ENCODE peak calls at places on chromosomes 16 and 17, in seven cellular contexts. One of them, this sample, is unnamed.

GRCh38 chr16:85123891-85124635 is 11.8 kb upstream of the CIBAR2 start:
- DNase-seq in body of pancreas: peak; percentile 26
- DNase-seq in AG09309: peak; percentile 48
- DNase-seq in CD4-positive, alpha-beta T cell: no peak
- DNase-seq in omental fat pad: no peak
- DNase-seq in cardiac fibroblast: peak; percentile 91
- DNase-seq in HFFc6: peak; percentile 94
- DNase-seq in this sample: no peak

GRCh38 chr17:61425682-61426481 is 26.2 kb downstream of the TBX2 start:
- DNase-seq in CD4-positive, alpha-beta T cell: no peak
- DNase-seq in AG09309: no peak
- DNase-seq in body of pancreas: no peak
- DNase-seq in cardiac fibroblast: no peak
- DNase-seq in HFFc6: no peak
- DNase-seq in omental fat pad: no peak
- DNase-seq in this sample: no peak

GRCh38 chr17:33267279-33267790 is 25.8 kb downstream of the ASIC2 start:
- DNase-seq in omental fat pad: no peak
- DNase-seq in cardiac fibroblast: peak; percentile 91
- DNase-seq in body of pancreas: no peak
- DNase-seq in CD4-positive, alpha-beta T cell: no peak
- DNase-seq in HFFc6: peak; percentile 87
- DNase-seq in AG09309: no peak
- DNase-seq in this sample: no peak

GRCh38 chr17:45276031-45276430 is 14.1 kb upstream of the SPATA32 start:
- DNase-seq in CD4-positive, alpha-beta T cell: no peak
- DNase-seq in AG09309: no peak
- DNase-seq in omental fat pad: no peak
- DNase-seq in body of pancreas: no peak
- DNase-seq in cardiac fibroblast: no peak
- DNase-seq in HFFc6: no peak
- DNase-seq in this sample: no peak

GRCh38 chr17:20203761-20204263 is 194.7 kb downstream of the SPECC1 start:
- DNase-seq in body of pancreas: no peak
- DNase-seq in AG09309: no peak
- DNase-seq in HFFc6: no peak
- DNase-seq in omental fat pad: no peak
- DNase-seq in cardiac fibroblast: peak; percentile 55
- DNase-seq in CD4-positive, alpha-beta T cell: no peak
- DNase-seq in this sample: no peak

GRCh38 chr16:2267913-2268666 is at the start of gene RNPS1:
- DNase-seq in HFFc6: peak; percentile 91
- DNase-seq in CD4-positive, alpha-beta T cell: peak; percentile 94
- DNase-seq in omental fat pad: peak; percentile 88
- DNase-seq in cardiac fibroblast: peak; percentile 97
- DNase-seq in AG09309: peak; percentile 63
- DNase-seq in body of pancreas: peak; percentile 97
- DNase-seq in this sample: peak; percentile 97

GRCh38 chr16:11386791-11387546 is 41.7 kb downstream of the RMI2 start:
- DNase-seq in AG09309: no peak
- DNase-seq in HFFc6: no peak
- DNase-seq in omental fat pad: no peak
- DNase-seq in CD4-positive, alpha-beta T cell: no peak
- DNase-seq in body of pancreas: no peak
- DNase-seq in cardiac fibroblast: peak; percentile 29
- DNase-seq in this sample: no peak

GRCh38 chr17:20721151-20721550 is 141.6 kb downstream of the CDRT15L2 start:
- DNase-seq in AG09309: no peak
- DNase-seq in cardiac fibroblast: peak; percentile 2
- DNase-seq in body of pancreas: no peak
- DNase-seq in CD4-positive, alpha-beta T cell: no peak
- DNase-seq in omental fat pad: no peak
- DNase-seq in HFFc6: no peak
- DNase-seq in this sample: no peak

GRCh38 chr16:70582280-70582978 is 58.8 kb downstream of the SF3B3 start:
- DNase-seq in cardiac fibroblast: no peak
- DNase-seq in CD4-positive, alpha-beta T cell: no peak
- DNase-seq in AG09309: no peak
- DNase-seq in HFFc6: no peak
- DNase-seq in body of pancreas: no peak
- DNase-seq in omental fat pad: no peak
- DNase-seq in this sample: peak; percentile 25

GRCh38 chr16:81552743-81553079 is 108.1 kb downstream of the CMIP start:
- DNase-seq in AG09309: no peak
- DNase-seq in body of pancreas: no peak
- DNase-seq in cardiac fibroblast: no peak
- DNase-seq in omental fat pad: no peak
- DNase-seq in CD4-positive, alpha-beta T cell: no peak
- DNase-seq in HFFc6: no peak
- DNase-seq in this sample: no peak
- TF ChIP-seq CTCF in AG09309: no peak
- TF ChIP-seq CTCF in body of pancreas: no peak
- TF ChIP-seq CTCF in cardiac fibroblast: no peak
- TF ChIP-seq CTCF in omental fat pad: no peak
- TF ChIP-seq CTCF in CD4-positive, alpha-beta T cell: no peak
- TF ChIP-seq CTCF in HFFc6: no peak
- TF ChIP-seq CTCF in this sample: no peak

GRCh38 chr16:745739-746138 is 4.9 kb upstream of the CIAO3 start:
- DNase-seq in omental fat pad: no peak
- DNase-seq in AG09309: no peak
- DNase-seq in body of pancreas: no peak
- DNase-seq in HFFc6: no peak
- DNase-seq in cardiac fibroblast: no peak
- DNase-seq in CD4-positive, alpha-beta T cell: no peak
- DNase-seq in this sample: peak; percentile 49
- TF ChIP-seq CTCF in omental fat pad: no peak
- TF ChIP-seq CTCF in AG09309: peak; percentile 32
- TF ChIP-seq CTCF in body of pancreas: peak; percentile 11
- TF ChIP-seq CTCF in HFFc6: peak; percentile 65
- TF ChIP-seq CTCF in cardiac fibroblast: peak; percentile 20
- TF ChIP-seq CTCF in CD4-positive, alpha-beta T cell: no peak
- TF ChIP-seq CTCF in this sample: no peak

GRCh38 chr17:5500804-5501391 is 14.5 kb downstream of the MIS12 start:
- DNase-seq in cardiac fibroblast: peak; percentile 50
- DNase-seq in body of pancreas: peak; percentile 44
- DNase-seq in omental fat pad: no peak
- DNase-seq in CD4-positive, alpha-beta T cell: peak; percentile 67
- DNase-seq in AG09309: peak; percentile 50
- DNase-seq in HFFc6: peak; percentile 81
- DNase-seq in this sample: peak; percentile 85
- TF ChIP-seq CTCF in cardiac fibroblast: no peak
- TF ChIP-seq CTCF in body of pancreas: no peak
- TF ChIP-seq CTCF in omental fat pad: no peak
- TF ChIP-seq CTCF in CD4-positive, alpha-beta T cell: no peak
- TF ChIP-seq CTCF in AG09309: no peak
- TF ChIP-seq CTCF in HFFc6: no peak
- TF ChIP-seq CTCF in this sample: no peak

GRCh38 chr17:8988263-8988662 is 22.8 kb upstream of the PIK3R5 start:
- DNase-seq in HFFc6: no peak
- DNase-seq in AG09309: no peak
- DNase-seq in body of pancreas: no peak
- DNase-seq in omental fat pad: no peak
- DNase-seq in cardiac fibroblast: no peak
- DNase-seq in CD4-positive, alpha-beta T cell: no peak
- DNase-seq in this sample: no peak

GRCh38 chr17:8991514-8992285 is 26.2 kb upstream of the PIK3R5 start:
- DNase-seq in omental fat pad: peak; percentile 52
- DNase-seq in CD4-positive, alpha-beta T cell: peak; percentile 48
- DNase-seq in cardiac fibroblast: peak; percentile 77
- DNase-seq in AG09309: no peak
- DNase-seq in HFFc6: peak; percentile 42
- DNase-seq in body of pancreas: peak; percentile 71
- DNase-seq in this sample: peak; percentile 82

GRCh38 chr17:8985054-8985701 is 19.7 kb upstream of the PIK3R5 start:
- DNase-seq in HFFc6: no peak
- DNase-seq in CD4-positive, alpha-beta T cell: no peak
- DNase-seq in omental fat pad: no peak
- DNase-seq in cardiac fibroblast: no peak
- DNase-seq in body of pancreas: no peak
- DNase-seq in AG09309: no peak
- DNase-seq in this sample: peak; percentile 45

GRCh38 chr17:8981443-8981842 is 15.9 kb upstream of the PIK3R5 start:
- DNase-seq in omental fat pad: no peak
- DNase-seq in body of pancreas: no peak
- DNase-seq in cardiac fibroblast: no peak
- DNase-seq in CD4-positive, alpha-beta T cell: no peak
- DNase-seq in AG09309: no peak
- DNase-seq in HFFc6: no peak
- DNase-seq in this sample: no peak

GRCh38 chr17:8986295-8986694 is 20.8 kb upstream of the PIK3R5 start:
- DNase-seq in CD4-positive, alpha-beta T cell: no peak
- DNase-seq in omental fat pad: no peak
- DNase-seq in HFFc6: no peak
- DNase-seq in cardiac fibroblast: no peak
- DNase-seq in body of pancreas: no peak
- DNase-seq in AG09309: no peak
- DNase-seq in this sample: no peak
- TF ChIP-seq CTCF in CD4-positive, alpha-beta T cell: peak; percentile 33
- TF ChIP-seq CTCF in omental fat pad: no peak
- TF ChIP-seq CTCF in HFFc6: peak; percentile 22
- TF ChIP-seq CTCF in cardiac fibroblast: no peak
- TF ChIP-seq CTCF in body of pancreas: no peak
- TF ChIP-seq CTCF in AG09309: no peak
- TF ChIP-seq CTCF in this sample: no peak

DNA sequence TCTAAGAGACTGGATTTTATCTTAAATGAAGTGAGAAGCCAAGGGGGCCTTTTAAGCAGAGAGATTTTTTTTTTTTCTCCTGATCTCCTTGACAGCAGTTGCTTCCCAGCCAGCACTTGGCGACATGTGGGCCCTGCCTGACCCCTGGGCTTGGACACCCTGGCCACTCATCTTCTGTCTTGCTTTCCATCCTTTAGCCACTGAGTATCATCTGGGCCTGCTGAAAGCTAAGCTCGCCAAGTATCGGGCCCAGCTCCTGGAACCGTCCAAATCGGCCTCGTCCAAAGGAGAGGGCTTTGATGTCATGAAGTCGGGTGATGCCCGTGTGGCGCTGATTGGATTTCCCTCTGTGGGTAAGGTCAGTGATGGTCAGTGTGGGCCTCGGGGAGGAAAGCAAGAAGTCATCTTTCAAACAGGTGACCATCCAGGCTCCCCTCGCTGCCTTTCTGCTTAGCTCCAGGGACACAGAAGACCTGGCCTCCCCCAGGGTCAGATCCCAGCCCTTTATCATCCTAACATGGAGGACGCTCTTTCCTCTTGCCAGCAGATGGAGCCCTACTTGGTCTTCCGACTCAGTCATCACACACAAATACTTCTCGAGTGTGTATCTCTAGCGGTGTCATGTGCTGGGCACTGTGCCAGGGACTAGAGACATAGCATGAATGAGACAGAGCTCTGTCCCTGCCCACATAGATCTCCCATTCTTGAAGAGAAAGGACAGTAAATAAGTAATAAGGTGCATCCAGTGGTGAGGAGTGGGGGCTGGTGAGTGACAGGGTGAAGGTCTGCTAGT is 6.1 kb downstream of the DRG2 start:
- DNase-seq in omental fat pad: no peak
- DNase-seq in cardiac fibroblast: peak; percentile 87
- DNase-seq in body of pancreas: no peak
- DNase-seq in CD4-positive, alpha-beta T cell: no peak
- DNase-seq in AG09309: no peak
- DNase-seq in HFFc6: peak; percentile 81
- DNase-seq in this sample: peak; percentile 51
- TF ChIP-seq CTCF in omental fat pad: no peak
- TF ChIP-seq CTCF in cardiac fibroblast: peak; percentile 64
- TF ChIP-seq CTCF in body of pancreas: no peak
- TF ChIP-seq CTCF in CD4-positive, alpha-beta T cell: no peak
- TF ChIP-seq CTCF in AG09309: peak; percentile 46
- TF ChIP-seq CTCF in HFFc6: peak; percentile 77
- TF ChIP-seq CTCF in this sample: no peak

GRCh38 chr16:81996664-81997529 is 14.4 kb downstream of the SDR42E1 start:
- DNase-seq in HFFc6: peak; percentile 55
- DNase-seq in CD4-positive, alpha-beta T cell: no peak
- DNase-seq in AG09309: peak; percentile 40
- DNase-seq in omental fat pad: no peak
- DNase-seq in cardiac fibroblast: peak; percentile 77
- DNase-seq in body of pancreas: no peak
- DNase-seq in this sample: no peak
- TF ChIP-seq CTCF in HFFc6: peak; percentile 73
- TF ChIP-seq CTCF in CD4-positive, alpha-beta T cell: no peak
- TF ChIP-seq CTCF in AG09309: peak; percentile 41
- TF ChIP-seq CTCF in omental fat pad: no peak
- TF ChIP-seq CTCF in cardiac fibroblast: peak; percentile 50
- TF ChIP-seq CTCF in body of pancreas: no peak
- TF ChIP-seq CTCF in this sample: no peak

This sample was measured in activated CD8-positive, alpha-beta T cell treated with anti-CD3 and anti-CD28 coated beads for 36 hours.